ENCODE peak calls at places on chromosome 1, in nine cellular contexts. E is IMR-90, A is PC-9, T is fibroblast of lung, D is neural progenitor cell, V is H9, R is K562, U is GM23338, L is OCI-LY7. Z is an unnamed sample.
A peak's percentile ranks its signal among the peaks of the same experiment; 100 is the strongest.

GRCh38 chr1:39425634-39426033 is 65.8 kb upstream of the BMP8A start:
- DNase-seq in L (no peak), U (no peak), V (no peak), T (no peak), D (no peak), R (no peak), A (no peak), E (no peak), Z (no peak)

GRCh38 chr1:160090760-160091159 is 7.7 kb downstream of the IGSF8 start:
- DNase-seq in T (no peak), D (no peak), R (no peak), L (no peak), V (no peak), E (no peak), A (no peak), U (no peak), Z (no peak)

GRCh38 chr1:111904478-111905218 is 84.8 kb downstream of the KCND3 start:
- DNase-seq in V (peak; percentile 45), T (peak; percentile 3), L (no peak), A (no peak), U (peak; percentile 42), D (peak; percentile 85), E (peak; percentile 2), R (no peak), Z (no peak)

GRCh38 chr1:10252508-10252907 is 42.1 kb downstream of the KIF1B start:
- DNase-seq in R (no peak), U (no peak), D (no peak), A (no peak), E (peak; percentile 71), T (peak; percentile 67), L (no peak), V (no peak), Z (no peak)

GRCh38 chr1:33045814-33046213 is 9.1 kb upstream of the AK2 start:
- DNase-seq in D (no peak), V (no peak), U (no peak), L (no peak), E (peak; percentile 52), A (no peak), T (no peak), R (no peak), Z (no peak)

GRCh38 chr1:39508857-39509305 is 17.4 kb downstream of the BMP8A start:
- DNase-seq in V (no peak), A (no peak), T (peak; percentile 47), L (peak; percentile 43), E (no peak), D (no peak), U (no peak), R (no peak), Z (no peak)

GRCh38 chr1:89291276-89291675 is 18.6 kb upstream of the GBP5 start:
- DNase-seq in L (no peak), D (no peak), E (no peak), T (no peak), U (no peak), A (no peak), V (no peak), R (no peak), Z (no peak)

GRCh38 chr1:159068877-159069276 is 7.7 kb downstream of the AIM2 start:
- DNase-seq in A (no peak), D (no peak), V (no peak), L (peak; percentile 26), U (no peak), T (peak; percentile 46), E (peak; percentile 78), R (no peak), Z (no peak)

GRCh38 chr1:3249846-3250501 is 181.0 kb downstream of the PRDM16 start:
- DNase-seq in D (no peak), A (no peak), V (no peak), U (peak; percentile 31), R (no peak), E (no peak), L (no peak), T (peak; percentile 41), Z (no peak)

GRCh38 chr1:163442214-163442765 is 120.5 kb downstream of the NUF2 start:
- DNase-seq in U (no peak), T (no peak), V (no peak), A (no peak), D (no peak), R (no peak), E (no peak), L (no peak), Z (no peak)

GRCh38 chr1:15796086-15796462 is 11.4 kb downstream of the UQCRHL start:
- DNase-seq in R (peak; percentile 10), D (peak; percentile 23), A (no peak), L (no peak), E (no peak), T (no peak), U (no peak), V (no peak), Z (no peak)

GRCh38 chr1:15799004-15799867 is 8.2 kb downstream of the UQCRHL start:
- DNase-seq in T (peak; percentile 98), V (peak; percentile 66), A (peak; percentile 95), R (peak; percentile 22), D (no peak), U (peak; percentile 37), L (no peak), E (peak; percentile 96), Z (peak; percentile 92)

GRCh38 chr1:15802234-15802965 is 5.0 kb downstream of the UQCRHL start:
- DNase-seq in D (no peak), R (peak; percentile 6), L (no peak), V (no peak), T (peak; percentile 64), E (peak; percentile 28), A (no peak), U (no peak), Z (no peak)

GRCh38 chr1:15799928-15800835 is 7.3 kb downstream of the UQCRHL start:
- DNase-seq in D (peak; percentile 44), T (peak; percentile 41), L (no peak), R (peak; percentile 85), A (peak; percentile 97), U (peak; percentile 40), E (peak; percentile 31), V (peak; percentile 79), Z (peak; percentile 100)

GRCh38 chr1:15797614-15798390 is 9.6 kb downstream of the UQCRHL start:
- DNase-seq in U (no peak), V (no peak), D (no peak), E (peak; percentile 19), A (no peak), R (peak; percentile 8), L (no peak), T (peak; percentile 53), Z (no peak)
- H3K4me1 ChIP-seq in U (peaks cover 15% of the 10 kb centered on the region), V (peaks cover 5% of the 10 kb centered on the region), D (peaks cover 6% of the 10 kb centered on the region), E (peaks cover 45% of the 10 kb centered on the region), A (peaks cover 81% of the 10 kb centered on the region), R (peaks cover 55% of the 10 kb centered on the region), L (no peaks in the 10 kb centered on the region), T (peaks cover 42% of the 10 kb centered on the region), Z (peaks cover 80% of the 10 kb centered on the region)

GRCh38 chr1:6779089-6779805 is 6.0 kb upstream of the CAMTA1 start:
- DNase-seq in T (no peak), L (no peak), R (no peak), E (no peak), V (no peak), D (no peak), U (no peak), A (no peak), Z (no peak)
- H2AFZ ChIP-seq in T (no peak overlapping the region), L (no peak overlapping the region), R (no peak overlapping the region), E (no peak overlapping the region), V (no peak overlapping the region), D (no peak overlapping the region), U (no peak overlapping the region), A (no peak overlapping the region), Z (no peak overlapping the region)

DNA sequence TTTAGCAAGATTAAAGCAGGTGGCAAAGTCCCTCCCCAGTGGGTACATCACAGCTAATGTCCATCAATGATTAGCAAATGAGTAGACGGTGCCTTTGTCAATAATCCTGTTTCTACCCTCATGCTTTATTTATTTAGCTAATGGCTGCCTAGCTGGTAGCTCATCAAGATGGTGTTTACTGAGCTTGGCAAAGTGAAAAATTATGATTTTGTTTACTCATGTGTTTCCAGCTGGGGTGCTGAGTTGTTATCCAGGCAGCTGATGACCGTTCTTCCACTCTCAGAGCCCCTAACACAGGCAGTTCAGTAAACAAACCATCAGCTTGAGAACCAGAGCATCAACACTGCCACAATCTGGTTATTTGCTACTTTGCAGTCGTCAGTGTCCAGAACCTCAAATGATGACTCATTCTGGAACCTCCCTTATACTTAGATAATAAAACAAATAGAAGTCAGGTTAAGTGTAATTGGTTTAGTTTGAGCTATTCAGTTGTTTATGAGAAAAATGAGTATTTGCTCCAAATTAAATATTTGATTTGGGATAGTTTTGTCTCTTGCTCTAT is 163.9 kb downstream of the ST6GALNAC5 start:
- DNase-seq in U (no peak), D (no peak), R (no peak), A (peak; percentile 66), T (peak; percentile 55), L (no peak), E (peak; percentile 73), V (no peak), Z (no peak)
- TF ChIP-seq CTCF in U (no peak), D (no peak), R (no peak), A (no peak), T (no peak), L (no peak), E (peak; percentile 6), V (peak; percentile 12), Z (peak; percentile 42)

GRCh38 chr1:87334351-87335174 is 5.9 kb downstream of the LMO4 start:
- DNase-seq in E (peak; percentile 36), A (no peak), R (peak; percentile 21), T (peak; percentile 39), V (peak; percentile 71), U (peak; percentile 78), D (peak; percentile 83), L (peak; percentile 30), Z (no peak)

GRCh38 chr1:87336623-87337067 is 8.0 kb downstream of the LMO4 start:
- DNase-seq in T (no peak), V (no peak), E (no peak), D (peak; percentile 64), A (no peak), L (no peak), R (no peak), U (no peak), Z (no peak)

GRCh38 chr1:87331319-87332269 is 2.9 kb downstream of the LMO4 start:
- DNase-seq in D (peak; percentile 92), V (peak; percentile 87), E (peak; percentile 60), L (no peak), U (peak; percentile 94), A (peak; percentile 90), R (peak; percentile 68), T (peak; percentile 72), Z (no peak)

GRCh38 chr1:87335175-87335992 is 6.7 kb downstream of the LMO4 start:
- DNase-seq in R (peak; percentile 76), D (peak; percentile 73), V (peak; percentile 52), L (peak; percentile 77), T (peak; percentile 58), A (peak; percentile 38), U (peak; percentile 72), E (peak; percentile 35), Z (no peak)

DNA sequence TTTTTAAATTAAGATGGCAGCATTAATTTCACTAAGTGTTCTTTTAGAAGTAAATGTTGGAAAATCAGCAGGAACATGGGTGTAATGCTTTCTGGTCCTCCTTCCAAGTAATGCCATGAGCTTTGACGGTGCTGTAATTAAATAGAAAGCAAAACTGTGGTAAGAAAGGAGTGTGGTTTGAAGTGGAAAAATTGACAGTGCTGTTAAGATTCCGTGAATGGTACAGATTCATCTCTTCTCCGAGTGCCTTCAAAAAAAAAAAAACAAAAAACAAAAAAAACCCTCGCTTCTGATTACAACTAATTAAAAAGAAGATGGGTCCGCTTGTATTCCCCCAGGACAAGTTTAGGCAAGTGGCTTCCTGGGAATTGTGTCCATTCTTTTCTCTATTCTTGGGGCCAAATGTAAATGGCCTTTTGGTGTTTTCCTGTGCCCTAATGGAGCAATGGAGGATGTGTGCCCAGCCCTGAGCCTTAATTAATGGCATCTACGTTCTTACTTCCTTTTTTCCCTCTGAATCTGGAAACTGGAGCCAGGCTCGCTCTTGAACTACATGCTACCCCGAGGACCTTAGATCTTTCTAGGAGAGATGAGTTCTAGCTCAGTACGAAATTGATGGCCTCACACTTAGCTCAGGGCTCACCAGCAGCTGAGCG is 5.1 kb downstream of the LMO4 start:
- DNase-seq in E (peak; percentile 36), R (no peak), U (no peak), L (no peak), T (peak; percentile 56), D (no peak), V (no peak), A (no peak), Z (no peak)
- H3K4me1 ChIP-seq in E (peaks cover 18% of the 10 kb centered on the region), R (peaks cover 17% of the 10 kb centered on the region), U (peaks cover 53% of the 10 kb centered on the region), L (peaks cover 41% of the 10 kb centered on the region), T (peaks cover 2% of the 10 kb centered on the region), D (peaks cover 59% of the 10 kb centered on the region), V (peaks cover 8% of the 10 kb centered on the region), A (peaks cover 41% of the 10 kb centered on the region), Z (peaks cover 33% of the 10 kb centered on the region)

Z was measured in keratinocyte.